ENCODE peak calls at places on chromosome 6, in four cellular contexts. One of them, this sample, is unnamed.
A peak's percentile ranks its signal among the peaks of the same experiment; 100 is the strongest.

GRCh38 chr6:22747576-22747975 is 178.2 kb downstream of the HDGFL1 start:
- DNase-seq in heart right ventricle: no peak
- DNase-seq in EH: no peak
- DNase-seq in mesenchymal stem cell: no peak
- DNase-seq in this sample: no peak

GRCh38 chr6:88749849-88750248 is 213.6 kb downstream of the RNGTT start:
- DNase-seq in heart right ventricle: no peak
- DNase-seq in EH: no peak
- DNase-seq in mesenchymal stem cell: no peak
- DNase-seq in this sample: no peak

GRCh38 chr6:33577106-33577535 is 3.0 kb downstream of the BAK1 start:
- DNase-seq in heart right ventricle: peak; percentile 67
- DNase-seq in EH: no peak
- DNase-seq in mesenchymal stem cell: no peak
- DNase-seq in this sample: no peak

GRCh38 chr6:113122060-113122459 is 735.1 kb upstream of the MARCKS start:
- DNase-seq in heart right ventricle: no peak
- DNase-seq in EH: peak; percentile 98
- DNase-seq in mesenchymal stem cell: peak; percentile 82
- DNase-seq in this sample: peak; percentile 66

GRCh38 chr6:16787128-16787685 is 25.9 kb upstream of the ATXN1 start:
- DNase-seq in heart right ventricle: no peak
- DNase-seq in EH: peak; percentile 36
- DNase-seq in mesenchymal stem cell: no peak
- DNase-seq in this sample: no peak

GRCh38 chr6:3775386-3775785 is 23.9 kb upstream of the PXDC1 start:
- DNase-seq in heart right ventricle: no peak
- DNase-seq in EH: no peak
- DNase-seq in mesenchymal stem cell: no peak
- DNase-seq in this sample: no peak

GRCh38 chr6:36677059-36677749 is 1.3 kb upstream of the CDKN1A start:
- DNase-seq in heart right ventricle: no peak
- DNase-seq in EH: peak; percentile 44
- DNase-seq in mesenchymal stem cell: peak; percentile 44
- DNase-seq in this sample: no peak

GRCh38 chr6:108115598-108116058 is 41.1 kb upstream of the OSTM1 start:
- DNase-seq in heart right ventricle: peak; percentile 29
- DNase-seq in EH: peak; percentile 38
- DNase-seq in mesenchymal stem cell: peak; percentile 39
- DNase-seq in this sample: peak; percentile 89

GRCh38 chr6:149854532-149854931 is 9.6 kb downstream of the LRP11 start:
- DNase-seq in heart right ventricle: no peak
- DNase-seq in EH: no peak
- DNase-seq in mesenchymal stem cell: no peak
- DNase-seq in this sample: no peak

GRCh38 chr6:77487808-77488425 is 24.6 kb upstream of the HTR1B start:
- DNase-seq in heart right ventricle: no peak
- DNase-seq in EH: no peak
- DNase-seq in mesenchymal stem cell: no peak
- DNase-seq in this sample: no peak

GRCh38 chr6:106069478-106069877 is 16.7 kb upstream of the PRDM1 start:
- DNase-seq in heart right ventricle: no peak
- DNase-seq in EH: peak; percentile 86
- DNase-seq in mesenchymal stem cell: peak; percentile 59
- DNase-seq in this sample: no peak

GRCh38 chr6:137978252-137978896 is 111.3 kb downstream of the TNFAIP3 start:
- DNase-seq in heart right ventricle: no peak
- DNase-seq in EH: peak; percentile 28
- DNase-seq in mesenchymal stem cell: peak; percentile 10
- DNase-seq in this sample: no peak

GRCh38 chr6:74578339-74578738 is 627.5 kb downstream of the COL12A1 start:
- DNase-seq in heart right ventricle: no peak
- DNase-seq in EH: peak; percentile 77
- DNase-seq in mesenchymal stem cell: peak; percentile 74
- DNase-seq in this sample: no peak

GRCh38 chr6:79946242-79946641 is 1.1 kb downstream of the ELOVL4 start:
- DNase-seq in heart right ventricle: no peak
- DNase-seq in EH: peak; percentile 24
- DNase-seq in mesenchymal stem cell: peak; percentile 44
- DNase-seq in this sample: peak; percentile 67